ENCODE peak calls at places on chromosome 11, in seven cellular contexts. F, A, M, X, E, L and Q are unnamed samples.

GRCh38 chr11:2807801-2808241 is 77.8 kb downstream of the CDKN1C start:
- DNase-seq in A (no peak), L (no peak), F (no peak), E (no peak), X (no peak), M (no peak), Q (no peak)

GRCh38 chr11:35038211-35038930 is 100.6 kb upstream of the CD44 start:
- DNase-seq in L (peak; percentile 18), E (no peak), F (no peak), X (no peak), M (no peak), A (no peak), Q (no peak)

GRCh38 chr11:99952816-99953215 is 734.3 kb upstream of the ARHGAP42 start:
- DNase-seq in M (no peak), F (no peak), X (no peak), E (peak; percentile 32), A (no peak), L (peak; percentile 45), Q (no peak)

GRCh38 chr11:44014968-44015623 is 32.7 kb upstream of the ACCSL start:
- DNase-seq in E (no peak), A (no peak), X (no peak), L (no peak), M (no peak), F (no peak), Q (no peak)

GRCh38 chr11:82315093-82315492 is 418.6 kb downstream of the FAM181B start:
- DNase-seq in L (peak; percentile 46), E (no peak), X (peak; percentile 81), M (no peak), A (peak; percentile 65), F (no peak), Q (no peak)

GRCh38 chr11:36079911-36080310 is 136.0 kb downstream of the LDLRAD3 start:
- DNase-seq in F (no peak), A (no peak), L (no peak), X (no peak), E (no peak), M (no peak), Q (no peak)

GRCh38 chr11:19560156-19560555 is 152.5 kb upstream of the NAV2 start:
- DNase-seq in A (no peak), E (no peak), F (no peak), M (no peak), L (no peak), X (no peak), Q (no peak)

GRCh38 chr11:103812680-103813079 is 223.8 kb upstream of the DDI1 start:
- DNase-seq in A (no peak), M (no peak), F (no peak), E (peak; percentile 15), X (no peak), L (no peak), Q (no peak)

GRCh38 chr11:68076371-68077042 is 37.7 kb downstream of the TCIRG1 start:
- DNase-seq in L (no peak), X (no peak), F (no peak), E (no peak), A (no peak), M (no peak), Q (no peak)

GRCh38 chr11:92211576-92212167 is 12.9 kb upstream of the FAT3 start:
- DNase-seq in F (no peak), L (peak; percentile 45), E (peak; percentile 33), X (peak; percentile 63), A (peak; percentile 68), M (no peak), Q (no peak)
- H3K27ac ChIP-seq in F (no peak overlapping the region), L (no peak overlapping the region), E (no peak overlapping the region), X (no peak overlapping the region), A (no peak overlapping the region), M (no peak overlapping the region), Q (no peak overlapping the region)

GRCh38 chr11:117822031-117822521 is 2.5 kb downstream of the FXYD2 start:
- DNase-seq in X (peak; percentile 74), F (no peak), E (no peak), A (peak; percentile 62), L (peak; percentile 36), M (no peak), Q (peak; percentile 44)

GRCh38 chr11:117823941-117824420 is 563 bp downstream of the FXYD2 start:
- DNase-seq in A (no peak), L (no peak), X (no peak), F (no peak), M (no peak), E (peak; percentile 80), Q (no peak)

GRCh38 chr11:117822522-117823033 is 2.0 kb downstream of the FXYD2 start:
- DNase-seq in X (no peak), L (no peak), M (no peak), E (no peak), F (no peak), A (no peak), Q (no peak)

GRCh38 chr11:117824571-117825537 is at the start of gene FXYD2:
- DNase-seq in X (no peak), A (no peak), L (no peak), M (no peak), F (no peak), E (peak; percentile 69), Q (no peak)

GRCh38 chr11:117823294-117823940 is 1.1 kb downstream of the FXYD2 start:
- DNase-seq in A (no peak), L (no peak), X (no peak), M (no peak), E (peak; percentile 29), F (no peak), Q (no peak)
- TF ChIP-seq CTCF in A (peak; percentile 39), L (peak; percentile 35), X (peak; percentile 17), M (no peak), E (peak; percentile 18), F (no peak), Q (no peak)

GRCh38 chr11:69698362-69698761 is 5.5 kb downstream of the FGF19 start:
- DNase-seq in X (no peak), A (no peak), L (no peak), F (no peak), M (no peak), E (no peak), Q (no peak)
- H3K4me1 ChIP-seq in X (peaks cover 24% of the 10 kb centered on the region), A (peaks cover 21% of the 10 kb centered on the region), L (peaks cover 19% of the 10 kb centered on the region), F (peaks cover 10% of the 10 kb centered on the region), M (no peaks in the 10 kb centered on the region), E (peaks cover 13% of the 10 kb centered on the region), Q (no peaks in the 10 kb centered on the region)

GRCh38 chr11:118911880-118912741 is 13.6 kb downstream of the BCL9L start:
- DNase-seq in M (peak; percentile 80), F (no peak), A (peak; percentile 96), X (peak; percentile 99), E (peak; percentile 89), L (peak; percentile 99), Q (no peak)
- H3K27ac ChIP-seq in M (peak overlapping the region; percentile 95), F (peak overlapping the region; percentile 100), A (peak overlapping the region; percentile 99), X (peak overlapping the region; percentile 99), E (peak overlapping the region; percentile 98), L (peak overlapping the region; percentile 97), Q (no peak overlapping the region)